ENCODE peak calls at places on chromosome 7, in six cellular contexts. F is IMR-90, J is H9, W is neuronal stem cell, V is mesenchymal stem cell, G is H1. Y is an unnamed sample.

GRCh38 chr7:149816267-149816751 is 21.9 kb upstream of the ZNF862 start:
- DNase-seq in F (no peak), G (no peak), W (no peak), V (no peak), J (no peak), Y (no peak)

GRCh38 chr7:24722386-24723177 is 34.7 kb downstream of the GSDME start:
- DNase-seq in J (peak; percentile 55), G (peak; percentile 54), W (peak; percentile 29), V (peak; percentile 47), F (no peak), Y (peak; percentile 9)

GRCh38 chr7:155581107-155581830 is 34.9 kb upstream of the CNPY1 start:
- DNase-seq in F (no peak), G (no peak), V (no peak), J (no peak), W (no peak), Y (peak; percentile 28)

GRCh38 chr7:41029072-41029492 is 673.8 kb downstream of the INHBA start:
- DNase-seq in G (no peak), J (no peak), F (peak; percentile 100), W (no peak), V (peak; percentile 96), Y (peak; percentile 71)

GRCh38 chr7:69687739-69688431 is 89.6 kb downstream of the AUTS2 start:
- DNase-seq in W (no peak), G (no peak), V (no peak), J (no peak), F (no peak), Y (no peak)

GRCh38 chr7:107660381-107661080 is at the start of gene SLC26A4:
- DNase-seq in V (no peak), F (no peak), W (peak; percentile 33), J (no peak), G (peak; percentile 76), Y (peak; percentile 73)

GRCh38 chr7:80781561-80781979 is 137.3 kb downstream of the SEMA3C start:
- DNase-seq in F (peak; percentile 71), G (no peak), W (no peak), J (no peak), V (peak; percentile 60), Y (no peak)

GRCh38 chr7:42650171-42650570 is 261.7 kb downstream of the C7orf25 start:
- DNase-seq in W (no peak), J (no peak), V (no peak), G (no peak), F (no peak), Y (no peak)

GRCh38 chr7:50757703-50758390 is 24.8 kb downstream of the GRB10 start:
- DNase-seq in J (no peak), G (no peak), W (no peak), V (no peak), F (no peak), Y (no peak)

GRCh38 chr7:50751136-50751535 is 31.6 kb downstream of the GRB10 start:
- DNase-seq in G (no peak), V (no peak), F (no peak), W (no peak), J (no peak), Y (no peak)

GRCh38 chr7:50752422-50752821 is 30.3 kb downstream of the GRB10 start:
- DNase-seq in G (no peak), W (no peak), J (peak; percentile 26), V (no peak), F (no peak), Y (peak; percentile 67)

GRCh38 chr7:50754684-50755083 is 28.0 kb downstream of the GRB10 start:
- DNase-seq in W (no peak), V (no peak), J (no peak), F (no peak), G (no peak), Y (no peak)

GRCh38 chr7:50756180-50756579 is 26.5 kb downstream of the GRB10 start:
- DNase-seq in V (no peak), J (no peak), G (no peak), W (no peak), F (no peak), Y (no peak)
- H3K79me1 ChIP-seq in V (peaks cover 63% of the 10 kb centered on the region), J (no peaks in the 10 kb centered on the region), G (peaks cover 28% of the 10 kb centered on the region), W (peaks cover 16% of the 10 kb centered on the region), F (peaks cover 77% of the 10 kb centered on the region), Y (no peaks in the 10 kb centered on the region)

GRCh38 chr7:143287935-143288826 is at the start of gene CASP2:
- DNase-seq in W (peak; percentile 97), J (peak; percentile 99), G (peak; percentile 98), F (peak; percentile 94), V (peak; percentile 96), Y (peak; percentile 87)
- H3K14ac ChIP-seq in W (peak within 1 kb of the TSS; percentile 47), J (peak within 1 kb of the TSS; percentile 99), G (no peak within 1 kb of the TSS), F (peak within 1 kb of the TSS; percentile 94), V (peak within 1 kb of the TSS; percentile 72), Y (peak within 1 kb of the TSS; percentile 87)

GRCh38 chr7:140245611-140246105 is 68.9 kb upstream of the KDM7A start:
- DNase-seq in W (no peak), G (no peak), F (no peak), J (no peak), V (no peak), Y (no peak)
- H2AK5ac ChIP-seq in W (no peak overlapping the region), G (no peak overlapping the region), F (no peak overlapping the region), J (no peak overlapping the region), V (no peak overlapping the region), Y (no peak overlapping the region)

DNA sequence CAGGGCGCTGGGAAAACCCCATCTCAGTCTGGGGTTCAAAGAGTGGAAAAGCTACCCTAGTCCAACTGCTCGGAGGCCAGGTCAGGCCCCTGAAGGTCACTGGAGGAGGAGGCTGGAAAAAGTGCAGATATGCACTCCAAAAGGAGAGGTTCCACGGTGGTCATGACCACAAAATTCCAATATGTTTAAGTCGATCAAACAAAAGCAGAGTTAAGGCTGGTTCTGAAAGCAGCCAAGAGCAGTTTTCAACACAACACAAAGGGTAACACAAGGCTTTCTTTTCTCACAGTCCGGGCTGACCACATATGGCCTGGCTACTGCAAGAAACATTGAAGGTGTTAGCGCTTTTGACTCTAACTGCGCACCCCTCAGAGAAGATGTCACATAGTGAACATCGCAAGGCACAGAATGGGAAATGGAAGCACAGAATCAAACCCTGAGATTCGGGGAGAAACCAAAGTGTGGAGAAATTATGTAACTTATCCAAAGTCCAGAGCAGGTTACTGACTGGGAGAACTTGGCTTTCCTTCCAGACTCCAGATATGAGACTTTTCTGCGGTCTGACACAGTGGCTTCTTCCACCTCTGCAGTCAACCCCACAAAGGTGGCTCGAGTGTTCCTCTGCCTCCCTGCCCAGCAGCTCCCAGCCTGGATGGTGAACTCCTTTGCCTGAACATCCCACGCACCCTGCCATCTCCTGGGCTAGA is 1.3 kb upstream of the GRB10 start:
- DNase-seq in J (no peak), F (peak; percentile 29), W (no peak), G (no peak), V (peak; percentile 32), Y (no peak)
- H3K79me1 ChIP-seq in J (peaks cover 5% of the 10 kb centered on the region), F (peaks cover 82% of the 10 kb centered on the region), W (peaks cover 14% of the 10 kb centered on the region), G (peaks cover 35% of the 10 kb centered on the region), V (peaks cover 22% of the 10 kb centered on the region), Y (peaks cover 6% of the 10 kb centered on the region)

DNA sequence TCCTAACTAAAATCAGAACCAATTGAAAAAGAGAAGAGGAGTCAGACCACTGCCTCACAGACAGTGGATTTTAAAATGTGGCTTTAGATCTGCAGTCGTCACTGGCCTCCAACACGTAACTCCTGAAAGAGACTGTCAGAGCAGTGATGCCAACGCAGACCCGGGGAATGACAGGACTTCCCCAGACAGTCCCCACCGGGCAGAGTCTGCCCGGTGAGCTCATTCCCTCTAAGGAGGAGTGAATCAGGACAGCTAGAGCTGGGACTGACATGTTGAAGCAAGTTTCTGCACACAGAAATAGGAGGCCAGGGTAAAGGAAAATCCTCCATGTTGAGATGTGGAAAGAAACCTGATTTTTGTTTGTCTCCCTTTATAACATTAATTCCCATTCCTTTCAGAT is 105.0 kb downstream of the TES start:
- DNase-seq in G (no peak), W (no peak), J (no peak), V (peak; percentile 73), F (peak; percentile 68), Y (peak; percentile 75)
- H3K14ac ChIP-seq in G (no peak overlapping the region), W (no peak overlapping the region), J (no peak overlapping the region), V (no peak overlapping the region), F (peak overlapping the region; percentile 93), Y (no peak overlapping the region)

GRCh38 chr7:100875356-100875751 is 451 bp downstream of the SRRT start:
- DNase-seq in V (no peak), G (no peak), F (no peak), J (no peak), W (no peak), Y (peak; percentile 45)
- H2AK5ac ChIP-seq in V (no peak overlapping the region), G (no peak overlapping the region), F (peak overlapping the region; percentile 88), J (no peak overlapping the region), W (peak overlapping the region; percentile 98), Y (peak overlapping the region; percentile 62)

GRCh38 chr7:50718311-50718710 is 64.4 kb downstream of the GRB10 start:
- DNase-seq in V (no peak), G (no peak), W (no peak), F (no peak), J (no peak), Y (no peak)

GRCh38 chr7:50720295-50720694 is 62.4 kb downstream of the GRB10 start:
- DNase-seq in G (no peak), W (no peak), J (no peak), F (no peak), V (no peak), Y (no peak)

GRCh38 chr7:50721160-50721559 is 61.5 kb downstream of the GRB10 start:
- DNase-seq in W (no peak), V (no peak), F (no peak), J (no peak), G (no peak), Y (peak; percentile 74)

GRCh38 chr7:50717186-50717585 is 65.5 kb downstream of the GRB10 start:
- DNase-seq in G (no peak), V (no peak), F (no peak), J (no peak), W (no peak), Y (no peak)

DNA sequence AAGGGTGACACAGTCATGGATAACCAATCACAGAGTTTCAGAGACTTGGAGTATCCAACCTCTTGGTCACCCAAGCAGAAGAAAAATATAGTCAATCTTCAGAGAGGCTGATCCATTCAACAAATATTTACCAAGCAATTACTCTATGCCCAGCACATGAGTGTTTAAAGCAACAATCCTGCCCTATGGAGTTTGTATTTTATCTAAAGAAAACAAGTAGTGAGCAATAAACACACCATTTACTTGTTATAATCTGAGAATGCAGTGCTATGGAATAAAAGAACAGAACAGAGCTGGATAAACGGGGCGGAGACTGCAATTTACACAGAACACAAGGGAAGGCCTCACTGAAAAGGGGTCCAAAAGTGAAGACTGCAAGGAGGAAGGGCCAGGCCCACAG is 63.8 kb downstream of the GRB10 start:
- DNase-seq in V (no peak), G (no peak), W (no peak), J (no peak), F (no peak), Y (no peak)
- H3K79me1 ChIP-seq in V (peaks cover 54% of the 10 kb centered on the region), G (peaks cover 29% of the 10 kb centered on the region), W (peaks cover 7% of the 10 kb centered on the region), J (peaks cover 10% of the 10 kb centered on the region), F (peaks cover 69% of the 10 kb centered on the region), Y (no peaks in the 10 kb centered on the region)

Y was measured in trophoblast cell.